ENCODE peak calls at places on chromosomes 11 and 22, in seven cellular contexts. One of them, this sample, is unnamed. For H3K36me3, the result is how much of the 10 kb centered on the place peaks cover.

GRCh38 chr22:30270841-30271240 is 4.2 kb upstream of the OSM start:
- DNase-seq in mammary epithelial cell: no peak
- DNase-seq in iPS DF 6.9: no peak
- DNase-seq in IMR-90: peak
- DNase-seq in neuronal stem cell: no peak
- DNase-seq in CD8-positive, alpha-beta T cell: no peak
- DNase-seq in bronchial epithelial cell: no peak
- DNase-seq in this sample: no peak

GRCh38 chr11:1499899-1500298 is 13.3 kb upstream of the MOB2 start:
- DNase-seq in neuronal stem cell: no peak
- DNase-seq in iPS DF 6.9: no peak
- DNase-seq in mammary epithelial cell: no peak
- DNase-seq in IMR-90: no peak
- DNase-seq in bronchial epithelial cell: no peak
- DNase-seq in CD8-positive, alpha-beta T cell: no peak
- DNase-seq in this sample: no peak

GRCh38 chr11:77188323-77188911 is 60.4 kb downstream of the MYO7A start:
- DNase-seq in neuronal stem cell: peak
- DNase-seq in CD8-positive, alpha-beta T cell: peak
- DNase-seq in iPS DF 6.9: no peak
- DNase-seq in IMR-90: peak
- DNase-seq in mammary epithelial cell: peak
- DNase-seq in bronchial epithelial cell: peak
- DNase-seq in this sample: peak

GRCh38 chr11:2175659-2176058 is 4.0 kb upstream of the TH start:
- DNase-seq in IMR-90: peak
- DNase-seq in mammary epithelial cell: peak
- DNase-seq in bronchial epithelial cell: peak
- DNase-seq in CD8-positive, alpha-beta T cell: no peak
- DNase-seq in neuronal stem cell: no peak
- DNase-seq in iPS DF 6.9: no peak
- DNase-seq in this sample: no peak

GRCh38 chr22:32880906-32881596 is 79.5 kb downstream of the TIMP3 start:
- DNase-seq in neuronal stem cell: no peak
- DNase-seq in IMR-90: peak
- DNase-seq in bronchial epithelial cell: peak
- DNase-seq in CD8-positive, alpha-beta T cell: no peak
- DNase-seq in mammary epithelial cell: no peak
- DNase-seq in iPS DF 6.9: no peak
- DNase-seq in this sample: no peak

GRCh38 chr11:8652140-8652539 is 30.3 kb downstream of the TRIM66 start:
- DNase-seq in CD8-positive, alpha-beta T cell: no peak
- DNase-seq in neuronal stem cell: no peak
- DNase-seq in mammary epithelial cell: peak
- DNase-seq in iPS DF 6.9: no peak
- DNase-seq in IMR-90: peak
- DNase-seq in bronchial epithelial cell: peak
- DNase-seq in this sample: no peak

GRCh38 chr11:46238967-46239800 is 38.3 kb upstream of the CREB3L1 start:
- DNase-seq in iPS DF 6.9: peak
- DNase-seq in neuronal stem cell: peak
- DNase-seq in CD8-positive, alpha-beta T cell: peak
- DNase-seq in bronchial epithelial cell: peak
- DNase-seq in mammary epithelial cell: peak
- DNase-seq in IMR-90: peak
- DNase-seq in this sample: peak

GRCh38 chr22:39765029-39765428 is 128.5 kb downstream of the ENTHD1 start:
- DNase-seq in neuronal stem cell: no peak
- DNase-seq in mammary epithelial cell: no peak
- DNase-seq in iPS DF 6.9: no peak
- DNase-seq in CD8-positive, alpha-beta T cell: no peak
- DNase-seq in bronchial epithelial cell: no peak
- DNase-seq in IMR-90: no peak
- DNase-seq in this sample: no peak

GRCh38 chr11:26820739-26821138 is 98.9 kb upstream of the SLC5A12 start:
- DNase-seq in bronchial epithelial cell: peak
- DNase-seq in IMR-90: peak
- DNase-seq in iPS DF 6.9: no peak
- DNase-seq in neuronal stem cell: no peak
- DNase-seq in mammary epithelial cell: peak
- DNase-seq in CD8-positive, alpha-beta T cell: no peak
- DNase-seq in this sample: no peak

GRCh38 chr11:134014502-134014901 is 54.4 kb upstream of the JAM3 start:
- DNase-seq in IMR-90: no peak
- DNase-seq in mammary epithelial cell: no peak
- DNase-seq in neuronal stem cell: no peak
- DNase-seq in CD8-positive, alpha-beta T cell: no peak
- DNase-seq in bronchial epithelial cell: peak
- DNase-seq in iPS DF 6.9: no peak
- DNase-seq in this sample: no peak

GRCh38 chr11:13384837-13385417 is 78.1 kb downstream of the BTBD10 start:
- DNase-seq in bronchial epithelial cell: peak
- DNase-seq in IMR-90: peak
- DNase-seq in neuronal stem cell: peak
- DNase-seq in CD8-positive, alpha-beta T cell: no peak
- DNase-seq in iPS DF 6.9: peak
- DNase-seq in mammary epithelial cell: peak
- DNase-seq in this sample: no peak

GRCh38 chr11:2519879-2520735 is 75.3 kb downstream of the KCNQ1 start:
- DNase-seq in bronchial epithelial cell: no peak
- DNase-seq in iPS DF 6.9: no peak
- DNase-seq in CD8-positive, alpha-beta T cell: no peak
- DNase-seq in mammary epithelial cell: no peak
- DNase-seq in neuronal stem cell: no peak
- DNase-seq in IMR-90: no peak
- DNase-seq in this sample: no peak

GRCh38 chr11:108654994-108655631 is 9.8 kb upstream of the DDX10 start:
- DNase-seq in mammary epithelial cell: peak
- DNase-seq in CD8-positive, alpha-beta T cell: peak
- DNase-seq in bronchial epithelial cell: peak
- DNase-seq in iPS DF 6.9: no peak
- DNase-seq in neuronal stem cell: no peak
- DNase-seq in IMR-90: peak
- DNase-seq in this sample: peak

GRCh38 chr11:10503217-10503616 is 37.8 kb downstream of the RNF141 start:
- DNase-seq in mammary epithelial cell: no peak
- DNase-seq in neuronal stem cell: no peak
- DNase-seq in IMR-90: no peak
- DNase-seq in bronchial epithelial cell: no peak
- DNase-seq in CD8-positive, alpha-beta T cell: no peak
- DNase-seq in iPS DF 6.9: no peak
- DNase-seq in this sample: no peak

GRCh38 chr11:66006134-66006890 is 4.0 kb downstream of the BANF1 start:
- DNase-seq in CD8-positive, alpha-beta T cell: no peak
- DNase-seq in mammary epithelial cell: no peak
- DNase-seq in neuronal stem cell: no peak
- DNase-seq in IMR-90: no peak
- DNase-seq in iPS DF 6.9: no peak
- DNase-seq in bronchial epithelial cell: no peak
- DNase-seq in this sample: no peak

GRCh38 chr22:48258108-48258705 is 1495.8 kb downstream of the TBC1D22A start:
- DNase-seq in iPS DF 6.9: no peak
- DNase-seq in mammary epithelial cell: no peak
- DNase-seq in bronchial epithelial cell: no peak
- DNase-seq in CD8-positive, alpha-beta T cell: no peak
- DNase-seq in IMR-90: no peak
- DNase-seq in neuronal stem cell: no peak
- DNase-seq in this sample: no peak

GRCh38 chr22:25759825-25760231 is 17.8 kb downstream of the MYO18B start:
- DNase-seq in iPS DF 6.9: no peak
- DNase-seq in neuronal stem cell: no peak
- DNase-seq in CD8-positive, alpha-beta T cell: no peak
- DNase-seq in mammary epithelial cell: peak
- DNase-seq in bronchial epithelial cell: peak
- DNase-seq in IMR-90: peak
- DNase-seq in this sample: no peak

GRCh38 chr11:9490376-9490775 is 29.6 kb downstream of the ZNF143 start:
- DNase-seq in iPS DF 6.9: no peak
- DNase-seq in bronchial epithelial cell: no peak
- DNase-seq in neuronal stem cell: no peak
- DNase-seq in CD8-positive, alpha-beta T cell: no peak
- DNase-seq in mammary epithelial cell: no peak
- DNase-seq in IMR-90: no peak
- DNase-seq in this sample: no peak

GRCh38 chr11:78228467-78228866 is 39.7 kb downstream of the USP35 start:
- DNase-seq in neuronal stem cell: peak
- DNase-seq in bronchial epithelial cell: peak
- DNase-seq in IMR-90: peak
- DNase-seq in CD8-positive, alpha-beta T cell: no peak
- DNase-seq in iPS DF 6.9: peak
- DNase-seq in mammary epithelial cell: peak
- DNase-seq in this sample: no peak

GRCh38 chr22:29269230-29269604 is 1.1 kb downstream of the EWSR1 start:
- DNase-seq in bronchial epithelial cell: no peak
- DNase-seq in CD8-positive, alpha-beta T cell: no peak
- DNase-seq in mammary epithelial cell: peak
- DNase-seq in IMR-90: no peak
- DNase-seq in iPS DF 6.9: no peak
- DNase-seq in neuronal stem cell: no peak
- DNase-seq in this sample: no peak

GRCh38 chr22:29272624-29273023 is 4.6 kb downstream of the EWSR1 start:
- DNase-seq in mammary epithelial cell: no peak
- DNase-seq in CD8-positive, alpha-beta T cell: no peak
- DNase-seq in iPS DF 6.9: no peak
- DNase-seq in IMR-90: no peak
- DNase-seq in neuronal stem cell: no peak
- DNase-seq in bronchial epithelial cell: no peak
- DNase-seq in this sample: no peak

GRCh38 chr22:29268511-29269229 is 602 bp downstream of the EWSR1 start:
- DNase-seq in neuronal stem cell: peak
- DNase-seq in iPS DF 6.9: no peak
- DNase-seq in mammary epithelial cell: peak
- DNase-seq in bronchial epithelial cell: peak
- DNase-seq in IMR-90: peak
- DNase-seq in CD8-positive, alpha-beta T cell: peak
- DNase-seq in this sample: peak

GRCh38 chr22:29269731-29270474 is 1.8 kb downstream of the EWSR1 start:
- DNase-seq in IMR-90: peak
- DNase-seq in neuronal stem cell: no peak
- DNase-seq in CD8-positive, alpha-beta T cell: no peak
- DNase-seq in bronchial epithelial cell: peak
- DNase-seq in mammary epithelial cell: peak
- DNase-seq in iPS DF 6.9: no peak
- DNase-seq in this sample: no peak

DNA sequence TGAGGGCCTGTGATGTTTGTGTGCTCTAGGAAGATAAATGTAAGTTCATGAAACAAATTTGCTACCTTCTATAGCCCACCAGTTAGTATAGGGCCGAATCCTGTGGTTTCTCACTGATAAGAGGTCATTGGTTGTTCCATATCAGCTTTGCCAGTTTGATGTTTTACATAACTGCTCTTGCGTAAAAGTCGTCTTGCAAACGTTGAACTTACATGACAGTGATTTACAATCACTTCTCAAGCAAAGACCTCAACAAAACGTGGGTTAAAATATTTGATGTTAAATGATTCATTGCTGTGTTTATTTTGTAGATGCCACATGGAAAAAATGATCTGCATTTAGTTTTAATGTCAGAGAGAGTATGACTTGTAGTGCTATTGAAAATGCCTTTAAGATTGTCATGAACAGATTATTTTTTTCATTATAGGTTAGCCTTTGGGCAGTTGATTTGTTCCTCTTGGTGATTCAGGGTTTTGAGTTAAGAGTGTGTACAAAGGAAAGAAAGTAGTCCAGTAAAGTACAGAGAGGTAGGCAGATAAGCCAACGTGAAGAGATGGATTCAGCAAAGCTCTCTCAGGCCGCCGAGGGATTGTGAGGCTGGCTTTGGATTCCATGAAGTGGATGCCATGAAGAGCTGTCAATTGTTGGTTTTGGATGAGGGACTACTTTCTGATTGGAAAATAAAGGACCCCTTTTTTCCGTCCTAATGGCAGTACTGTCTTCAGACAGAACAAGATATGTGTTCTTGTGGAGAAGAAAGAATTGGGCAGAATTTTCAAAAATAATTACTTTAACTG is 2.6 kb downstream of the EWSR1 start:
- DNase-seq in mammary epithelial cell: peak
- DNase-seq in iPS DF 6.9: no peak
- DNase-seq in neuronal stem cell: no peak
- DNase-seq in IMR-90: peak
- DNase-seq in bronchial epithelial cell: peak
- DNase-seq in CD8-positive, alpha-beta T cell: no peak
- DNase-seq in this sample: no peak
- H3K36me3 ChIP-seq in mammary epithelial cell: under half
- H3K36me3 ChIP-seq in iPS DF 6.9: under half
- H3K36me3 ChIP-seq in neuronal stem cell: half or more
- H3K36me3 ChIP-seq in IMR-90: under half
- H3K36me3 ChIP-seq in bronchial epithelial cell: under half
- H3K36me3 ChIP-seq in CD8-positive, alpha-beta T cell: under half
- H3K36me3 ChIP-seq in this sample: under half

DNA sequence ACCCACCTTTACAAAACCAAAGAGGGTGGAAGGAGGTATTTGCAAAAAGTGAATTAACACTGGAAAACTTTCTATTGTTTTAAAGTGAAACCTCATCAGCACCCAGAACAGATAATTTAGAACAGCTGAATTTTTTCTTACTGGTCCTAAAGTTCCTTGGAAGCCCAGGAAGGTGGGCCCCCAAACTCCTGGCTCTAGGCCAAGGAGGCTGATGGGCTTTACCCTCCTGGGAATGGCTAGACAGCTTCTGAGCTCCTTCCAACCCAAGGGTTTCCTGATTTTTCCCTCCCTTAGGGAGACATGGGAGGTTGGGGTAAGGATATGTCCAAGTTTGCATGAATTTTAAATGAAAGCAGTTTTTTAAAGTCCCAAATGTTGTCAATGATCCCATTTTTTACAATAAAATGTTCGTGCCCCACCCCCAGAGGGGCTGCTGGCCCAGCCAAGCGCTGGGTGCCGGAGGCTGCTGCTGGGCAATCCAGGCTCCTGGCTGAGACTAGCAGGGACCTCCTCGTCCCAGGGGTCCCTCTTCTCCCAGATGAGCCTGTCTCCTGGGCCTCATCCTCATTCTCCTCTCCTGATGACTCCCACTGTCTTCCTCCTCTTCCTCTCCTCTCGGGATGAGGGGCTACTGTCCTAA is 28.4 kb downstream of the RELT start:
- DNase-seq in bronchial epithelial cell: no peak
- DNase-seq in iPS DF 6.9: no peak
- DNase-seq in CD8-positive, alpha-beta T cell: no peak
- DNase-seq in mammary epithelial cell: no peak
- DNase-seq in neuronal stem cell: no peak
- DNase-seq in IMR-90: no peak
- DNase-seq in this sample: no peak
- H3K36me3 ChIP-seq in bronchial epithelial cell: under half
- H3K36me3 ChIP-seq in iPS DF 6.9: under half
- H3K36me3 ChIP-seq in CD8-positive, alpha-beta T cell: under half
- H3K36me3 ChIP-seq in mammary epithelial cell: under half
- H3K36me3 ChIP-seq in neuronal stem cell: half or more
- H3K36me3 ChIP-seq in IMR-90: under half
- H3K36me3 ChIP-seq in this sample: under half

GRCh38 chr22:24543068-24543675 is 11.8 kb downstream of the GUCD1 start:
- DNase-seq in mammary epithelial cell: no peak
- DNase-seq in CD8-positive, alpha-beta T cell: no peak
- DNase-seq in bronchial epithelial cell: no peak
- DNase-seq in IMR-90: no peak
- DNase-seq in neuronal stem cell: no peak
- DNase-seq in iPS DF 6.9: no peak
- DNase-seq in this sample: no peak
- H3K36me3 ChIP-seq in mammary epithelial cell: under half
- H3K36me3 ChIP-seq in CD8-positive, alpha-beta T cell: under half
- H3K36me3 ChIP-seq in bronchial epithelial cell: under half
- H3K36me3 ChIP-seq in IMR-90: half or more
- H3K36me3 ChIP-seq in neuronal stem cell: half or more
- H3K36me3 ChIP-seq in iPS DF 6.9: under half
- H3K36me3 ChIP-seq in this sample: under half

GRCh38 chr11:64563966-64564365 is 27.1 kb upstream of the SLC22A12 start:
- DNase-seq in iPS DF 6.9: no peak
- DNase-seq in bronchial epithelial cell: no peak
- DNase-seq in CD8-positive, alpha-beta T cell: no peak
- DNase-seq in IMR-90: no peak
- DNase-seq in mammary epithelial cell: no peak
- DNase-seq in neuronal stem cell: no peak
- DNase-seq in this sample: no peak
- H3K36me3 ChIP-seq in iPS DF 6.9: under half
- H3K36me3 ChIP-seq in bronchial epithelial cell: under half
- H3K36me3 ChIP-seq in CD8-positive, alpha-beta T cell: under half
- H3K36me3 ChIP-seq in IMR-90: under half
- H3K36me3 ChIP-seq in mammary epithelial cell: under half
- H3K36me3 ChIP-seq in neuronal stem cell: under half
- H3K36me3 ChIP-seq in this sample: under half

This sample was measured in prostate gland.